ENCODE peak calls at places on chromosome 11, in four cellular contexts. One of them, this sample, is unnamed.

GRCh38 chr11:82889133-82890001 is 10.9 kb downstream of the PRCP start:
- DNase-seq in GM12878: no peak
- DNase-seq in K562: no peak
- DNase-seq in HepG2: no peak
- DNase-seq in this sample: no peak

GRCh38 chr11:111402411-111402810 is 23.3 kb upstream of the POU2AF1 start:
- DNase-seq in HepG2: no peak
- DNase-seq in K562: no peak
- DNase-seq in GM12878: no peak
- DNase-seq in this sample: no peak

GRCh38 chr11:1486054-1486825 is at the start of gene MOB2:
- DNase-seq in HepG2: no peak
- DNase-seq in GM12878: no peak
- DNase-seq in K562: no peak
- DNase-seq in this sample: no peak

GRCh38 chr11:70527429-70528045 is 129.2 kb downstream of the CTTN start:
- DNase-seq in K562: no peak
- DNase-seq in GM12878: no peak
- DNase-seq in HepG2: no peak
- DNase-seq in this sample: no peak

GRCh38 chr11:75147875-75148263 is 3.0 kb upstream of the SLCO2B1 start:
- DNase-seq in GM12878: no peak
- DNase-seq in HepG2: no peak
- DNase-seq in K562: no peak
- DNase-seq in this sample: no peak

GRCh38 chr11:9847636-9848035 is 183.8 kb downstream of the SWAP70 start:
- DNase-seq in HepG2: no peak
- DNase-seq in K562: no peak
- DNase-seq in GM12878: no peak
- DNase-seq in this sample: no peak

GRCh38 chr11:48150213-48150612 is 66.4 kb upstream of the OR4B1 start:
- DNase-seq in K562: no peak
- DNase-seq in HepG2: no peak
- DNase-seq in GM12878: no peak
- DNase-seq in this sample: no peak

GRCh38 chr11:106497321-106497720 is 419.9 kb downstream of the AASDHPPT start:
- DNase-seq in K562: no peak
- DNase-seq in HepG2: no peak
- DNase-seq in GM12878: no peak
- DNase-seq in this sample: no peak

GRCh38 chr11:72771507-72771906 is 19.3 kb upstream of the ARAP1 start:
- DNase-seq in HepG2: no peak
- DNase-seq in K562: peak
- DNase-seq in GM12878: no peak
- DNase-seq in this sample: no peak

GRCh38 chr11:69910519-69911309 is 91.5 kb upstream of the FGF3 start:
- DNase-seq in K562: no peak
- DNase-seq in GM12878: no peak
- DNase-seq in HepG2: no peak
- DNase-seq in this sample: no peak

GRCh38 chr11:111749646-111750045 is 16.5 kb downstream of the PPP2R1B start:
- DNase-seq in GM12878: no peak
- DNase-seq in K562: no peak
- DNase-seq in HepG2: no peak
- DNase-seq in this sample: no peak

GRCh38 chr11:68583047-68583446 is 101.3 kb upstream of the GAL start:
- DNase-seq in K562: no peak
- DNase-seq in GM12878: no peak
- DNase-seq in HepG2: no peak
- DNase-seq in this sample: no peak

GRCh38 chr11:64235427-64236161 is 1.2 kb downstream of the VEGFB start:
- DNase-seq in HepG2: no peak
- DNase-seq in K562: no peak
- DNase-seq in GM12878: no peak
- DNase-seq in this sample: no peak

GRCh38 chr11:10329935-10330334 is 25.1 kb downstream of the ADM start:
- DNase-seq in HepG2: no peak
- DNase-seq in GM12878: no peak
- DNase-seq in K562: no peak
- DNase-seq in this sample: no peak

GRCh38 chr11:43567396-43567975 is 113.1 kb upstream of the HSD17B12 start:
- DNase-seq in K562: peak
- DNase-seq in HepG2: peak
- DNase-seq in GM12878: no peak
- DNase-seq in this sample: peak

GRCh38 chr11:64265176-64266160 is 14.1 kb downstream of the PLCB3 start:
- DNase-seq in HepG2: no peak
- DNase-seq in GM12878: no peak
- DNase-seq in K562: no peak
- DNase-seq in this sample: no peak

GRCh38 chr11:128607819-128608218 is 20.5 kb upstream of the ETS1 start:
- DNase-seq in HepG2: no peak
- DNase-seq in K562: no peak
- DNase-seq in GM12878: no peak
- DNase-seq in this sample: no peak

GRCh38 chr11:111531687-111532364 is 8.7 kb upstream of the LAYN start:
- DNase-seq in K562: no peak
- DNase-seq in GM12878: peak
- DNase-seq in HepG2: no peak
- DNase-seq in this sample: peak

GRCh38 chr11:115221461-115222069 is 282.6 kb downstream of the CADM1 start:
- DNase-seq in HepG2: no peak
- DNase-seq in K562: no peak
- DNase-seq in GM12878: peak
- DNase-seq in this sample: no peak

GRCh38 chr11:122843281-122844150 is 5.2 kb downstream of the CRTAM start:
- DNase-seq in GM12878: no peak
- DNase-seq in K562: no peak
- DNase-seq in HepG2: peak
- DNase-seq in this sample: no peak

GRCh38 chr11:75565916-75566762 is 4.1 kb downstream of the SERPINH1 start:
- DNase-seq in HepG2: no peak
- DNase-seq in K562: no peak
- DNase-seq in GM12878: no peak
- DNase-seq in this sample: no peak

GRCh38 chr11:122177238-122177637 is 61.2 kb upstream of the BLID start:
- DNase-seq in HepG2: no peak
- DNase-seq in GM12878: no peak
- DNase-seq in K562: no peak
- DNase-seq in this sample: no peak

GRCh38 chr11:19725379-19726079 is 12.9 kb downstream of the NAV2 start:
- DNase-seq in K562: no peak
- DNase-seq in HepG2: no peak
- DNase-seq in GM12878: no peak
- DNase-seq in this sample: no peak

GRCh38 chr11:17739945-17740338 is 5.4 kb downstream of the KCNC1 start:
- DNase-seq in GM12878: no peak
- DNase-seq in HepG2: no peak
- DNase-seq in K562: no peak
- DNase-seq in this sample: no peak

GRCh38 chr11:78080818-78081495 is 1.3 kb upstream of the NDUFC2 start:
- DNase-seq in GM12878: no peak
- DNase-seq in K562: peak
- DNase-seq in HepG2: peak
- DNase-seq in this sample: no peak

GRCh38 chr11:34149786-34150185 is 44.4 kb downstream of the NAT10 start:
- DNase-seq in GM12878: no peak
- DNase-seq in HepG2: no peak
- DNase-seq in K562: peak
- DNase-seq in this sample: no peak

GRCh38 chr11:61392991-61393595 is 706 bp downstream of the TMEM216 start:
- DNase-seq in HepG2: no peak
- DNase-seq in GM12878: no peak
- DNase-seq in K562: peak
- DNase-seq in this sample: no peak

GRCh38 chr11:100687630-100688395 is 725 bp downstream of the ARHGAP42 start:
- DNase-seq in K562: peak
- DNase-seq in GM12878: no peak
- DNase-seq in HepG2: peak
- DNase-seq in this sample: peak

GRCh38 chr11:94638278-94638901 is 71.2 kb downstream of the PIWIL4 start:
- DNase-seq in HepG2: no peak
- DNase-seq in GM12878: no peak
- DNase-seq in K562: no peak
- DNase-seq in this sample: no peak

GRCh38 chr11:8017071-8017470 is 29.9 kb downstream of the EIF3F start:
- DNase-seq in K562: no peak
- DNase-seq in GM12878: no peak
- DNase-seq in HepG2: no peak
- DNase-seq in this sample: no peak

GRCh38 chr11:122101625-122102291 is 14.3 kb downstream of the BLID start:
- DNase-seq in K562: no peak
- DNase-seq in GM12878: no peak
- DNase-seq in HepG2: peak
- DNase-seq in this sample: no peak

GRCh38 chr11:33630936-33631748 is 69.5 kb downstream of the C11orf91 start:
- DNase-seq in K562: no peak
- DNase-seq in GM12878: no peak
- DNase-seq in HepG2: no peak
- DNase-seq in this sample: no peak

GRCh38 chr11:76314741-76315090 is 66.2 kb downstream of the THAP12 start:
- DNase-seq in GM12878: no peak
- DNase-seq in HepG2: no peak
- DNase-seq in K562: no peak
- DNase-seq in this sample: no peak

GRCh38 chr11:10858505-10859360 is 880 bp upstream of the ZBED5 start:
- DNase-seq in HepG2: peak
- DNase-seq in GM12878: peak
- DNase-seq in K562: peak
- DNase-seq in this sample: no peak

DNA sequence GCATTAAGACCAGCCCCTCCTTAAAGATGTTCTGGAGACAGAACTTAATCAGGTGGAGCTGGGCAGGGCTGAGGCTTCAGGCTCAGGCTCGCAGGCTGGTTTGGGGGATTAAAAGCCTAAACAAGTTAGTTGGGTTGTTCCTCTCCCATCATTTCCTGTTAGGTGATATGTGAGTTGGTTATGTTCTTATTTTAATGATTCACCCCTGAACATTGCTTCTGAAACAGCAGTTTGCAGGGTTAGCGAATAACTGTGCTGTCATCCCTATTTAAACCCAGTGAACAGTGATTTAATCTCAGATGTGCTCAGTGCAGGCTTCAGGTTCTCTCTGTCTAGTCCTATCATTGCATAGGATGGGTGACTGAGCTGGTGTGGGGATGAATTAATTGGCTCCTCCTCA is 47.4 kb upstream of the BIRC3 start:
- DNase-seq in HepG2: no peak
- DNase-seq in GM12878: no peak
- DNase-seq in K562: no peak
- DNase-seq in this sample: no peak
- TF ChIP-seq ZNF274 in HepG2: no peak
- TF ChIP-seq ZNF274 in GM12878: no peak
- TF ChIP-seq ZNF274 in K562: no peak
- TF ChIP-seq ZNF274 in this sample: no peak

GRCh38 chr11:66996609-66997273 is 21.6 kb downstream of the C11orf86 start:
- DNase-seq in GM12878: no peak
- DNase-seq in K562: no peak
- DNase-seq in HepG2: peak
- DNase-seq in this sample: no peak
- TF ChIP-seq CEBPB in GM12878: no peak
- TF ChIP-seq CEBPB in K562: no peak
- TF ChIP-seq CEBPB in HepG2: no peak
- TF ChIP-seq CEBPB in this sample: no peak

GRCh38 chr11:3659595-3660515 is 11.3 kb downstream of the CHRNA10 start:
- DNase-seq in GM12878: no peak
- DNase-seq in K562: no peak
- DNase-seq in HepG2: no peak
- DNase-seq in this sample: no peak

GRCh38 chr11:3664032-3664630 is 7.1 kb downstream of the CHRNA10 start:
- DNase-seq in HepG2: no peak
- DNase-seq in GM12878: no peak
- DNase-seq in K562: no peak
- DNase-seq in this sample: no peak

GRCh38 chr11:3658252-3658651 is 12.9 kb downstream of the CHRNA10 start:
- DNase-seq in HepG2: no peak
- DNase-seq in GM12878: no peak
- DNase-seq in K562: no peak
- DNase-seq in this sample: no peak

GRCh38 chr11:3662856-3663255 is 8.3 kb downstream of the CHRNA10 start:
- DNase-seq in K562: no peak
- DNase-seq in GM12878: no peak
- DNase-seq in HepG2: no peak
- DNase-seq in this sample: no peak

DNA sequence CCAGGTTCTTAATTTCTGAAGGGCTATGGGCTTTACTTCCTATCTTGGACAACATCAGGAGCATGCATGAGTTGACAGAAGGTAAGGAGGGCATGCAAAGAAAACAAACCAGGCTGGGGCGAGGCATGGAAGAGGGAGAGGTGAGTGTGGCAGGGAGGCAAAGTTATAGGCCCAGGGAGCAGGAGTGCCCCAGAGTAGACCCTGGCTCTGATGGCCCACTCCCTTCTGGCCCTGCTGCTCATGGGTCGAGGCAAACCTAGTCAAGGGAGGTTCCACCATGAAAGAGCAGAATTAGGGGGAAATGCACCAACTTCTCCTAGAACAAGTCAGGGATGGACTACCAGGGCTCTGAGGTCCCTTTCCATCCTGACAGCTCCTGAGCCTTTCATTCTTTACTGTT is 10.2 kb downstream of the CHRNA10 start:
- DNase-seq in HepG2: no peak
- DNase-seq in GM12878: no peak
- DNase-seq in K562: no peak
- DNase-seq in this sample: no peak
- TF ChIP-seq ZBTB33 in HepG2: no peak
- TF ChIP-seq ZBTB33 in GM12878: no peak
- TF ChIP-seq ZBTB33 in K562: no peak
- TF ChIP-seq ZBTB33 in this sample: no peak

DNA sequence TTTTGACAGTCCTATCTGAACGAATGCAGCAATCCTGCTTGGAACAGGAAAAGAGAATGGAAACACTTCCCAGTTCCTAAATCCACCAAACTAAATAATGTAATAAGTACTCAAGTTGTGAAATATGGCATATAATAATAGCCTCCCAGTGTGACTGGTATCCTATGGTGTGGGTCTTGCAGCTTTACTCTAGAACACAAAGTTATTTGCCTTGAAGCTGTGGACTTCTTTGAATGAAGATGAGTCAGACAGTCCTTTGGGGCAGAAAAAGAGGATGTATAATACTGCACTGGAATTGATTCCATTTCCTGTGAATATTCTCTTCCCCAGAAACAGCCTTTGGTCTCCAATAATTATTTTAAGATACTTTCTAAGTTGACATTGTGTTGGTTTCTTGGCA is 887.0 kb downstream of the KCNA4 start:
- DNase-seq in K562: no peak
- DNase-seq in GM12878: no peak
- DNase-seq in HepG2: no peak
- DNase-seq in this sample: no peak
- TF ChIP-seq ZNF274 in K562: no peak
- TF ChIP-seq ZNF274 in GM12878: no peak
- TF ChIP-seq ZNF274 in HepG2: no peak
- TF ChIP-seq ZNF274 in this sample: no peak

This sample was measured in HCT116.